ENCODE peak calls at places on chromosomes 12 and 14, in seven cellular contexts. One of them, this sample, is unnamed.
A peak's percentile ranks its signal among the peaks of the same experiment; 100 is the strongest.

GRCh38 chr14:27750096-27750495 is 1016.5 kb upstream of the FOXG1 start:
- DNase-seq in CD8-positive, alpha-beta T cell: no peak
- DNase-seq in left ventricle myocardium superior: no peak
- DNase-seq in KG1: no peak
- DNase-seq in astrocyte of the spinal cord: no peak
- DNase-seq in activated effector memory CD4-positive, alpha-beta T cell treated with anti-CD3 and anti-CD28 coated beads, Interleukin-2, amount 50 U/mL, for 16 hours: no peak
- DNase-seq in T-helper 9 cell: no peak
- DNase-seq in this sample: no peak

GRCh38 chr14:28875937-28876910 is 109.6 kb downstream of the FOXG1 start:
- DNase-seq in KG1: no peak
- DNase-seq in T-helper 9 cell: no peak
- DNase-seq in activated effector memory CD4-positive, alpha-beta T cell treated with anti-CD3 and anti-CD28 coated beads, Interleukin-2, amount 50 U/mL, for 16 hours: no peak
- DNase-seq in left ventricle myocardium superior: no peak
- DNase-seq in CD8-positive, alpha-beta T cell: no peak
- DNase-seq in astrocyte of the spinal cord: no peak
- DNase-seq in this sample: no peak

GRCh38 chr12:48556631-48557030 is 13.2 kb downstream of the LALBA start:
- DNase-seq in left ventricle myocardium superior: no peak
- DNase-seq in activated effector memory CD4-positive, alpha-beta T cell treated with anti-CD3 and anti-CD28 coated beads, Interleukin-2, amount 50 U/mL, for 16 hours: no peak
- DNase-seq in T-helper 9 cell: no peak
- DNase-seq in astrocyte of the spinal cord: no peak
- DNase-seq in KG1: no peak
- DNase-seq in CD8-positive, alpha-beta T cell: no peak
- DNase-seq in this sample: peak; percentile 14

GRCh38 chr12:22802883-22803640 is 178.1 kb downstream of the ETNK1 start:
- DNase-seq in CD8-positive, alpha-beta T cell: no peak
- DNase-seq in T-helper 9 cell: no peak
- DNase-seq in activated effector memory CD4-positive, alpha-beta T cell treated with anti-CD3 and anti-CD28 coated beads, Interleukin-2, amount 50 U/mL, for 16 hours: no peak
- DNase-seq in astrocyte of the spinal cord: no peak
- DNase-seq in left ventricle myocardium superior: no peak
- DNase-seq in KG1: no peak
- DNase-seq in this sample: no peak

GRCh38 chr12:46977976-46978375 is 101.4 kb upstream of the PCED1B start:
- DNase-seq in left ventricle myocardium superior: no peak
- DNase-seq in CD8-positive, alpha-beta T cell: no peak
- DNase-seq in T-helper 9 cell: no peak
- DNase-seq in KG1: no peak
- DNase-seq in astrocyte of the spinal cord: no peak
- DNase-seq in activated effector memory CD4-positive, alpha-beta T cell treated with anti-CD3 and anti-CD28 coated beads, Interleukin-2, amount 50 U/mL, for 16 hours: no peak
- DNase-seq in this sample: no peak

GRCh38 chr12:115866909-115867525 is 410.5 kb downstream of the MED13L start:
- DNase-seq in astrocyte of the spinal cord: no peak
- DNase-seq in activated effector memory CD4-positive, alpha-beta T cell treated with anti-CD3 and anti-CD28 coated beads, Interleukin-2, amount 50 U/mL, for 16 hours: no peak
- DNase-seq in CD8-positive, alpha-beta T cell: no peak
- DNase-seq in left ventricle myocardium superior: no peak
- DNase-seq in T-helper 9 cell: no peak
- DNase-seq in KG1: no peak
- DNase-seq in this sample: peak; percentile 46

GRCh38 chr14:102182901-102183619 is 43.4 kb downstream of the WDR20 start:
- DNase-seq in CD8-positive, alpha-beta T cell: no peak
- DNase-seq in astrocyte of the spinal cord: peak; percentile 20
- DNase-seq in activated effector memory CD4-positive, alpha-beta T cell treated with anti-CD3 and anti-CD28 coated beads, Interleukin-2, amount 50 U/mL, for 16 hours: no peak
- DNase-seq in T-helper 9 cell: no peak
- DNase-seq in KG1: no peak
- DNase-seq in left ventricle myocardium superior: no peak
- DNase-seq in this sample: no peak

GRCh38 chr12:29163146-29163545 is 14.1 kb downstream of the FAR2 start:
- DNase-seq in left ventricle myocardium superior: no peak
- DNase-seq in KG1: no peak
- DNase-seq in astrocyte of the spinal cord: no peak
- DNase-seq in CD8-positive, alpha-beta T cell: no peak
- DNase-seq in T-helper 9 cell: no peak
- DNase-seq in activated effector memory CD4-positive, alpha-beta T cell treated with anti-CD3 and anti-CD28 coated beads, Interleukin-2, amount 50 U/mL, for 16 hours: no peak
- DNase-seq in this sample: no peak